ENCODE peak calls at places on chromosomes 5 and 9, in ten cellular contexts. Z is CD8-positive, alpha-beta T cell; D is ovary; S is fibroblast of mammary gland; Q is IMR-90; P is dorsolateral prefrontal cortex; O is lung; Y is cardiac fibroblast; A is AG09309; I is AG10803. X is an unnamed sample.

GRCh38 chr5:14134086-14134485 is 9.1 kb upstream of the TRIO start:
- DNase-seq in Z (no peak), I (no peak), Y (no peak), P (no peak), D (no peak), A (no peak), O (no peak), Q (no peak), S (no peak), X (no peak)

GRCh38 chr5:18270635-18271338 is 636.5 kb downstream of the TAF11L14 start:
- DNase-seq in P (no peak), A (no peak), Z (no peak), Y (no peak), Q (no peak), I (no peak), S (no peak), D (no peak), O (no peak), X (no peak)

GRCh38 chr9:98978231-98978681 is 34.5 kb downstream of the COL15A1 start:
- DNase-seq in P (no peak), Z (no peak), O (no peak), S (no peak), D (no peak), Y (no peak), A (no peak), I (no peak), Q (no peak), X (no peak)

GRCh38 chr9:96327694-96328352 is 25.8 kb upstream of the HSD17B3 start:
- DNase-seq in S (peak), A (no peak), P (peak), Y (peak), Z (peak), Q (peak), O (no peak), D (no peak), I (peak), X (peak)

GRCh38 chr9:70421020-70421271 is 6.5 kb upstream of the KLF9 start:
- DNase-seq in P (no peak), I (no peak), Q (no peak), S (no peak), Y (no peak), A (no peak), Z (no peak), O (no peak), D (no peak), X (no peak)

GRCh38 chr5:56684159-56684558 is 131.2 kb upstream of the MAP3K1 start:
- DNase-seq in I (no peak), S (no peak), O (no peak), Q (no peak), P (no peak), Y (no peak), Z (no peak), A (no peak), D (no peak), X (no peak)

GRCh38 chr9:38008168-38009034 is 60.6 kb downstream of the SHB start:
- DNase-seq in I (peak), D (no peak), S (peak), Q (peak), P (no peak), Z (no peak), O (peak), Y (peak), A (peak), X (peak)

GRCh38 chr5:170848033-170848432 is 13.8 kb upstream of the RANBP17 start:
- DNase-seq in Z (no peak), S (peak), Q (peak), I (peak), O (no peak), A (no peak), Y (peak), D (no peak), P (no peak), X (no peak)

GRCh38 chr5:135442387-135443256 is 4.5 kb downstream of the DCANP1 start:
- DNase-seq in Q (no peak), P (no peak), Z (no peak), O (no peak), A (no peak), S (no peak), Y (no peak), D (no peak), I (no peak), X (no peak)

GRCh38 chr9:131420913-131421312 is 27.0 kb downstream of the PRRC2B start:
- DNase-seq in A (no peak), I (peak), Z (no peak), S (peak), D (peak), O (no peak), P (peak), Q (peak), Y (peak), X (peak)
- H3K4me3 ChIP-seq in A (no peak), I (no peak), Z (no peak), S (no peak), D (no peak), O (no peak), P (no peak), Q (no peak), Y (no peak), X (no peak)

GRCh38 chr5:42894057-42894456 is 82.4 kb upstream of the SELENOP start:
- DNase-seq in Y (peak), Q (no peak), O (no peak), P (no peak), A (no peak), D (peak), S (no peak), Z (no peak), I (peak), X (no peak)
- TF ChIP-seq CTCF in Y (peak), Q (peak), O (no peak), P (peak), A (peak), D (no peak), S (peak), Z (no peak), I (no peak), X (no peak)

GRCh38 chr5:150765019-150765788 is 6.4 kb upstream of the DCTN4 start:
- DNase-seq in O (no peak), A (no peak), I (no peak), P (no peak), S (no peak), Y (no peak), Z (no peak), D (no peak), Q (no peak), X (no peak)
- H3K4me3 ChIP-seq in O (no peak), A (no peak), I (no peak), P (no peak), S (no peak), Y (no peak), Z (no peak), D (no peak), Q (no peak), X (no peak)

GRCh38 chr5:160361624-160362023 is 8.8 kb downstream of the C1QTNF2 start:
- DNase-seq in Y (no peak), S (no peak), O (no peak), Q (no peak), I (no peak), P (no peak), Z (no peak), A (no peak), D (no peak), X (no peak)
- TF ChIP-seq CTCF in Y (no peak), S (no peak), O (no peak), Q (no peak), I (no peak), P (no peak), Z (no peak), A (no peak), D (no peak), X (no peak)

DNA sequence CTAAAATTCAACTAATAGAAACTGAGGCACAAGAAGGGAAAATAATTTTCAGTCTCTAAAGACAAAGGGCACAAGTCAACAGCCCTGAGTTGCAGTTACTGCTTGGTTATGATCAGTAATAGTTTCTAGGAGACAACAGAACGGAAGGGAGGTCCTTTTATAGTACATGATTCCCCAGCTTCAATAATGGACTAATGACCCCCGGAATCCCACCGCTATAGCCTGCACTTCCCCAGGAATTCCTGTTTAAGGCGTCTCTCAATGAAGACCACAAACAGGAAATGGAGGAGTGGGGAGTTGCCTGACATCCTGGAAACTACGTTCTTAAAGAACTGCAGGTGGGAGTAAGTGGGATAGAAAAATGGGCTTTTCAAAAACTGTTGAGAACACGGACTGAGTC is 60.6 kb downstream of the DIAPH1 start:
- DNase-seq in D (no peak), Q (peak), O (no peak), I (no peak), Y (peak), S (peak), P (no peak), Z (no peak), A (no peak), X (no peak)
- H3K4me3 ChIP-seq in D (no peak), Q (peak), O (no peak), I (no peak), Y (no peak), S (no peak), P (peak), Z (no peak), A (no peak), X (no peak)

X was measured in foreskin fibroblast.